ENCODE peak calls at places on chromosomes 1 and 21, in ten cellular contexts. One of them, this sample, is unnamed.

GRCh38 chr1:200150721-200151120 is 123.2 kb downstream of the NR5A2 start:
- DNase-seq in right lobe of liver: no peak
- DNase-seq in Peyer's patch: no peak
- DNase-seq in spleen: no peak
- DNase-seq in transverse colon: no peak
- DNase-seq in H1: no peak
- DNase-seq in stomach: no peak
- DNase-seq in testis: no peak
- DNase-seq in breast epithelium: no peak
- DNase-seq in HCT116: peak; percentile 51
- DNase-seq in this sample: peak; percentile 45

GRCh38 chr1:56133517-56134472 is 445.6 kb downstream of the PLPP3 start:
- DNase-seq in right lobe of liver: no peak
- DNase-seq in Peyer's patch: no peak
- DNase-seq in spleen: no peak
- DNase-seq in transverse colon: no peak
- DNase-seq in H1: no peak
- DNase-seq in stomach: no peak
- DNase-seq in testis: no peak
- DNase-seq in breast epithelium: no peak
- DNase-seq in HCT116: no peak
- DNase-seq in this sample: no peak

GRCh38 chr21:44613386-44614155 is 1.7 kb downstream of the KRTAP10-8 start:
- DNase-seq in right lobe of liver: no peak
- DNase-seq in Peyer's patch: peak; percentile 29
- DNase-seq in spleen: no peak
- DNase-seq in transverse colon: no peak
- DNase-seq in H1: no peak
- DNase-seq in stomach: no peak
- DNase-seq in testis: no peak
- DNase-seq in breast epithelium: no peak
- DNase-seq in HCT116: no peak
- DNase-seq in this sample: no peak

GRCh38 chr1:234884006-234884405 is 244.6 kb downstream of the TOMM20 start:
- DNase-seq in right lobe of liver: no peak
- DNase-seq in Peyer's patch: no peak
- DNase-seq in spleen: no peak
- DNase-seq in transverse colon: no peak
- DNase-seq in H1: no peak
- DNase-seq in stomach: no peak
- DNase-seq in testis: no peak
- DNase-seq in breast epithelium: no peak
- DNase-seq in HCT116: no peak
- DNase-seq in this sample: no peak

GRCh38 chr1:21651214-21652042 is 17.7 kb downstream of the RAP1GAP start:
- DNase-seq in right lobe of liver: peak; percentile 44
- DNase-seq in Peyer's patch: no peak
- DNase-seq in spleen: peak; percentile 84
- DNase-seq in transverse colon: peak; percentile 51
- DNase-seq in H1: no peak
- DNase-seq in stomach: peak; percentile 63
- DNase-seq in testis: no peak
- DNase-seq in breast epithelium: no peak
- DNase-seq in HCT116: no peak
- DNase-seq in this sample: peak; percentile 54

GRCh38 chr21:38637161-38637560 is 138.9 kb upstream of the ERG start:
- DNase-seq in right lobe of liver: no peak
- DNase-seq in Peyer's patch: no peak
- DNase-seq in spleen: no peak
- DNase-seq in transverse colon: no peak
- DNase-seq in H1: no peak
- DNase-seq in stomach: no peak
- DNase-seq in testis: no peak
- DNase-seq in breast epithelium: no peak
- DNase-seq in HCT116: no peak
- DNase-seq in this sample: no peak

GRCh38 chr21:34498623-34499022 is 13.4 kb downstream of the KCNE1 start:
- DNase-seq in right lobe of liver: no peak
- DNase-seq in Peyer's patch: no peak
- DNase-seq in spleen: no peak
- DNase-seq in transverse colon: no peak
- DNase-seq in H1: no peak
- DNase-seq in stomach: no peak
- DNase-seq in testis: peak; percentile 38
- DNase-seq in breast epithelium: no peak
- DNase-seq in HCT116: no peak
- DNase-seq in this sample: no peak

GRCh38 chr1:111742938-111743549 is 3.8 kb upstream of the INKA2 start:
- DNase-seq in right lobe of liver: no peak
- DNase-seq in Peyer's patch: no peak
- DNase-seq in spleen: no peak
- DNase-seq in transverse colon: no peak
- DNase-seq in H1: no peak
- DNase-seq in stomach: no peak
- DNase-seq in testis: no peak
- DNase-seq in breast epithelium: no peak
- DNase-seq in HCT116: no peak
- DNase-seq in this sample: no peak

GRCh38 chr1:167430849-167431242 is 87.5 kb downstream of the CD247 start:
- DNase-seq in right lobe of liver: no peak
- DNase-seq in Peyer's patch: no peak
- DNase-seq in spleen: no peak
- DNase-seq in transverse colon: no peak
- DNase-seq in H1: no peak
- DNase-seq in stomach: no peak
- DNase-seq in testis: no peak
- DNase-seq in breast epithelium: no peak
- DNase-seq in HCT116: no peak
- DNase-seq in this sample: no peak

GRCh38 chr1:206419783-206420182 is 50.5 kb upstream of the IKBKE start:
- DNase-seq in right lobe of liver: no peak
- DNase-seq in Peyer's patch: no peak
- DNase-seq in spleen: no peak
- DNase-seq in transverse colon: no peak
- DNase-seq in H1: no peak
- DNase-seq in stomach: no peak
- DNase-seq in testis: no peak
- DNase-seq in breast epithelium: no peak
- DNase-seq in HCT116: no peak
- DNase-seq in this sample: no peak

GRCh38 chr1:10415211-10415930 is 14.9 kb upstream of the CENPS start:
- DNase-seq in right lobe of liver: no peak
- DNase-seq in Peyer's patch: peak; percentile 48
- DNase-seq in spleen: peak; percentile 13
- DNase-seq in transverse colon: peak; percentile 15
- DNase-seq in H1: no peak
- DNase-seq in stomach: peak; percentile 34
- DNase-seq in testis: no peak
- DNase-seq in breast epithelium: no peak
- DNase-seq in HCT116: no peak
- DNase-seq in this sample: peak; percentile 95

GRCh38 chr1:38745476-38746410 is 113.8 kb downstream of the RRAGC start:
- DNase-seq in right lobe of liver: no peak
- DNase-seq in Peyer's patch: no peak
- DNase-seq in spleen: no peak
- DNase-seq in transverse colon: no peak
- DNase-seq in H1: no peak
- DNase-seq in stomach: no peak
- DNase-seq in testis: no peak
- DNase-seq in breast epithelium: no peak
- DNase-seq in HCT116: no peak
- DNase-seq in this sample: no peak

GRCh38 chr1:174276087-174276486 is 116.8 kb downstream of the RABGAP1L start:
- DNase-seq in right lobe of liver: no peak
- DNase-seq in Peyer's patch: no peak
- DNase-seq in spleen: no peak
- DNase-seq in transverse colon: no peak
- DNase-seq in H1: no peak
- DNase-seq in stomach: no peak
- DNase-seq in testis: no peak
- DNase-seq in breast epithelium: no peak
- DNase-seq in HCT116: no peak
- DNase-seq in this sample: no peak

GRCh38 chr1:35935436-35935835 is 4.5 kb downstream of the AGO3 start:
- DNase-seq in right lobe of liver: no peak
- DNase-seq in Peyer's patch: no peak
- DNase-seq in spleen: no peak
- DNase-seq in transverse colon: no peak
- DNase-seq in H1: no peak
- DNase-seq in stomach: no peak
- DNase-seq in testis: no peak
- DNase-seq in breast epithelium: no peak
- DNase-seq in HCT116: no peak
- DNase-seq in this sample: no peak

GRCh38 chr1:115230281-115230680 is 107.8 kb downstream of the NGF start:
- DNase-seq in right lobe of liver: no peak
- DNase-seq in Peyer's patch: no peak
- DNase-seq in spleen: no peak
- DNase-seq in transverse colon: no peak
- DNase-seq in H1: no peak
- DNase-seq in stomach: no peak
- DNase-seq in testis: no peak
- DNase-seq in breast epithelium: no peak
- DNase-seq in HCT116: no peak
- DNase-seq in this sample: no peak

GRCh38 chr21:26185446-26185845 is 14.9 kb upstream of the APP start:
- DNase-seq in right lobe of liver: no peak
- DNase-seq in Peyer's patch: no peak
- DNase-seq in spleen: no peak
- DNase-seq in transverse colon: no peak
- DNase-seq in H1: no peak
- DNase-seq in stomach: no peak
- DNase-seq in testis: no peak
- DNase-seq in breast epithelium: no peak
- DNase-seq in HCT116: no peak
- DNase-seq in this sample: no peak

DNA sequence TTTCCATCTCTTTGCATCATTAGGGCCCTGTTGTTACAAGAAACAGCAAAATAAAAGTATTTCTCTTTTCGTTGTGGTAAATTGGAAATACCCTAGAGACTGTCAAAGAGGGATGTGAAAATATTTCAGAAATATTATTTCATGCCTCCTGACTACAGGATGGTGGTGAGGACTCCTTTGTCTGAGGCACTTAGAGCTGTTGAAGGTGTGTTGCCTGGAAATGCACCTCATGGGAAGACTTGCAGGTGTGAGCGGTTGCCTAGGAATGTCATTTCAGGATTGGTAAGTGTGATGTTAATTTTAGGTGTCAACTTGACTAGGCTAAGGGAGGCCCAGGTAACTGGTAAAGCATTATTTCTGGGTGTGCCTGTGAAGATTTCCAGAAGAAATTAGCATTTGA is 117.4 kb downstream of the ROR1 start:
- DNase-seq in right lobe of liver: no peak
- DNase-seq in Peyer's patch: no peak
- DNase-seq in spleen: no peak
- DNase-seq in transverse colon: no peak
- DNase-seq in H1: no peak
- DNase-seq in stomach: no peak
- DNase-seq in testis: no peak
- DNase-seq in breast epithelium: no peak
- DNase-seq in HCT116: no peak
- DNase-seq in this sample: no peak
- TF ChIP-seq POLR2A in right lobe of liver: no peak
- TF ChIP-seq POLR2A in Peyer's patch: no peak
- TF ChIP-seq POLR2A in spleen: no peak
- TF ChIP-seq POLR2A in transverse colon: no peak
- TF ChIP-seq POLR2A in H1: no peak
- TF ChIP-seq POLR2A in stomach: no peak
- TF ChIP-seq POLR2A in testis: no peak
- TF ChIP-seq POLR2A in breast epithelium: no peak
- TF ChIP-seq POLR2A in HCT116: no peak
- TF ChIP-seq POLR2A in this sample: no peak

DNA sequence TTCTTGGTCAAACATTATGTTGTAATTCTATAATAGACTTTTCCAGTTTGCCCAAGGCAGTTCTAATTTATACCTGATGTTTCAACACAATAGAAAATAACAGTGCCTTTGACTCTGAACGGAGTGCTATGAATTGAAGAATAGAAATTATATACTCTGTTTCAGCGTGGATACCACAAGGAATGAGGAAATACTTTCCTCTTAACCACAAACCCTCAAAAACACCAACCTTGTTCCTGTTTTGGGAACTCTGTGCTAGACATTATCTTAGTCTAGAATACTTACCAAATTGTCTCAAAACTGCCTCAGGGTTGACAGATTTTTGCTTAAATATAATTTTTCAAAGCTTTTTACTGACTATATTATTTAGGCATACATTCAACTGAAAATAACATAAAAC is 1629.3 kb downstream of the MRPL39 start:
- DNase-seq in right lobe of liver: no peak
- DNase-seq in Peyer's patch: no peak
- DNase-seq in spleen: no peak
- DNase-seq in transverse colon: no peak
- DNase-seq in H1: no peak
- DNase-seq in stomach: no peak
- DNase-seq in testis: no peak
- DNase-seq in breast epithelium: no peak
- DNase-seq in HCT116: no peak
- DNase-seq in this sample: peak; percentile 84
- TF ChIP-seq CTCF in right lobe of liver: no peak
- TF ChIP-seq CTCF in Peyer's patch: no peak
- TF ChIP-seq CTCF in spleen: no peak
- TF ChIP-seq CTCF in transverse colon: no peak
- TF ChIP-seq CTCF in H1: no peak
- TF ChIP-seq CTCF in stomach: no peak
- TF ChIP-seq CTCF in testis: no peak
- TF ChIP-seq CTCF in breast epithelium: no peak
- TF ChIP-seq CTCF in HCT116: no peak
- TF ChIP-seq CTCF in this sample: no peak

GRCh38 chr21:36860736-36861594 is 105.5 kb downstream of the HLCS start:
- DNase-seq in right lobe of liver: peak; percentile 41
- DNase-seq in Peyer's patch: no peak
- DNase-seq in spleen: no peak
- DNase-seq in transverse colon: no peak
- DNase-seq in H1: no peak
- DNase-seq in stomach: no peak
- DNase-seq in testis: no peak
- DNase-seq in breast epithelium: no peak
- DNase-seq in HCT116: no peak
- DNase-seq in this sample: no peak
- TF ChIP-seq POLR2A in right lobe of liver: peak; percentile 57
- TF ChIP-seq POLR2A in Peyer's patch: no peak
- TF ChIP-seq POLR2A in spleen: no peak
- TF ChIP-seq POLR2A in transverse colon: no peak
- TF ChIP-seq POLR2A in H1: no peak
- TF ChIP-seq POLR2A in stomach: no peak
- TF ChIP-seq POLR2A in testis: no peak
- TF ChIP-seq POLR2A in breast epithelium: no peak
- TF ChIP-seq POLR2A in HCT116: no peak
- TF ChIP-seq POLR2A in this sample: no peak

DNA sequence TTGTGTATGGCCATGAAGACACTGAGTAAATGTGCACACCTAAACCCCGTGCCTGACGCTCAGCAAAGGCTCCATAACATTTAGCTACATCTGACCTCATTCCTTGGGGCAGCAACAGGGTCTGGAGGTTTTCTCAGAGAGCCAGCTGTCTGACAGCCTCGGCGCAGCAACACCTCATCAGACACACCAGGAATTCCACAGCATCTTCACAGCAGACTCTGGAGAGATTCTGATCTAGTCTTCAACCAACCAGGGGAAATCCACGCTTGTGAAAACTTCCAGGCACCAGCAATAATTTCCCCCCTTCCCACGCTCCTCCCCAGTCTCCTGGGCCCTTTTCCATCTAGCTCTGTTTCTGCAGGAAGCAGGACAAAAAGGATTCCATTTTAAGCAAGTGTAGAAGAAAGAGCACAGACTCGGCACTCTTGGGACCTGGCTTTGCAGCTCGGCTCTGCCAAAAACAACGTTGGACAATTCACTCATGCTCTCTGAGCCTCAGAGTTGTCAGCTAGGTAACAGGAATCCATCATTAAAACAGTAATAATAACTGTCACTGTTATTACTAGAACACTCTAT is 44.3 kb upstream of the CAPZB start:
- DNase-seq in right lobe of liver: no peak
- DNase-seq in Peyer's patch: no peak
- DNase-seq in spleen: no peak
- DNase-seq in transverse colon: no peak
- DNase-seq in H1: no peak
- DNase-seq in stomach: no peak
- DNase-seq in testis: no peak
- DNase-seq in breast epithelium: no peak
- DNase-seq in HCT116: no peak
- DNase-seq in this sample: no peak
- TF ChIP-seq CTCF in right lobe of liver: no peak
- TF ChIP-seq CTCF in Peyer's patch: no peak
- TF ChIP-seq CTCF in spleen: no peak
- TF ChIP-seq CTCF in transverse colon: no peak
- TF ChIP-seq CTCF in H1: no peak
- TF ChIP-seq CTCF in stomach: no peak
- TF ChIP-seq CTCF in testis: no peak
- TF ChIP-seq CTCF in breast epithelium: no peak
- TF ChIP-seq CTCF in HCT116: no peak
- TF ChIP-seq CTCF in this sample: no peak